ENCODE peak calls at places on chromosomes 13 and 19, in seven cellular contexts. B is IMR-90, R is H1, I is mesenchymal stem cell, W is mesendoderm, K is H9, Z is trophoblast cell. Q is an unnamed sample.

GRCh38 chr19:14979498-14980255 is at the start of gene SLC1A6:
- DNase-seq in B (no peak), R (no peak), I (no peak), W (peak), K (peak), Z (peak), Q (peak)

GRCh38 chr13:30569901-30570576 is 47.7 kb upstream of the USPL1 start:
- DNase-seq in B (peak), R (peak), I (peak), W (peak), K (peak), Z (peak), Q (no peak)

GRCh38 chr19:45953676-45954075 is 20.0 kb downstream of the NOVA2 start:
- DNase-seq in B (no peak), R (no peak), I (no peak), W (no peak), K (no peak), Z (peak), Q (no peak)

GRCh38 chr13:33524086-33524485 is 238.5 kb upstream of the STARD13 start:
- DNase-seq in B (peak), R (no peak), I (peak), W (no peak), K (no peak), Z (no peak), Q (no peak)

GRCh38 chr19:21604351-21604926 is 99.0 kb downstream of the ZNF429 start:
- DNase-seq in B (peak), R (no peak), I (peak), W (peak), K (no peak), Z (peak), Q (no peak)

GRCh38 chr19:40560092-40560507 is 16.6 kb upstream of the SHKBP1 start:
- DNase-seq in B (no peak), R (no peak), I (no peak), W (no peak), K (no peak), Z (peak), Q (no peak)

GRCh38 chr13:60509601-60510386 is 112.8 kb downstream of the TDRD3 start:
- DNase-seq in B (peak), R (no peak), I (no peak), W (no peak), K (no peak), Z (peak), Q (no peak)

GRCh38 chr13:110269509-110270185 is 37.3 kb downstream of the COL4A1 start:
- DNase-seq in B (no peak), R (no peak), I (no peak), W (no peak), K (no peak), Z (no peak), Q (no peak)

GRCh38 chr19:45866400-45867176 is 2.5 kb downstream of the FOXA3 start:
- DNase-seq in B (no peak), R (no peak), I (no peak), W (no peak), K (no peak), Z (no peak), Q (no peak)

GRCh38 chr19:33260628-33261418 is 35.2 kb upstream of the SLC7A10 start:
- DNase-seq in B (no peak), R (no peak), I (no peak), W (no peak), K (no peak), Z (no peak), Q (no peak)

GRCh38 chr13:113637262-113638160 is 20.5 kb downstream of the ATP4B start:
- DNase-seq in B (no peak), R (no peak), I (no peak), W (no peak), K (no peak), Z (no peak), Q (no peak)

GRCh38 chr19:12872941-12873890 is 8.0 kb downstream of the DNASE2 start:
- DNase-seq in B (peak), R (no peak), I (peak), W (peak), K (peak), Z (peak), Q (no peak)

GRCh38 chr13:90880790-90881189 is 466.7 kb upstream of the MIR17HG start:
- DNase-seq in B (no peak), R (no peak), I (no peak), W (no peak), K (no peak), Z (no peak), Q (no peak)

GRCh38 chr19:29858000-29858596 is 46.3 kb downstream of the CCNE1 start:
- DNase-seq in B (no peak), R (no peak), I (no peak), W (peak), K (peak), Z (peak), Q (no peak)

GRCh38 chr19:46791944-46792343 is 3.5 kb upstream of the SLC1A5 start:
- DNase-seq in B (no peak), R (no peak), I (peak), W (peak), K (no peak), Z (peak), Q (no peak)

GRCh38 chr13:68940049-68940448 is 1167.6 kb upstream of the ATXN8OS start:
- DNase-seq in B (no peak), R (no peak), I (no peak), W (peak), K (no peak), Z (no peak), Q (no peak)

GRCh38 chr13:54175470-54175869 is 1146.9 kb downstream of the OLFM4 start:
- DNase-seq in B (no peak), R (no peak), I (no peak), W (peak), K (no peak), Z (no peak), Q (no peak)

GRCh38 chr13:94128430-94128829 is 351.1 kb downstream of the DCT start:
- DNase-seq in B (no peak), R (no peak), I (peak), W (peak), K (no peak), Z (no peak), Q (no peak)

GRCh38 chr13:110121312-110122083 is 185.5 kb downstream of the COL4A1 start:
- DNase-seq in B (no peak), R (no peak), I (no peak), W (no peak), K (no peak), Z (no peak), Q (no peak)

GRCh38 chr13:113804703-113805430 is 45.8 kb downstream of the TMEM255B start:
- DNase-seq in B (no peak), R (no peak), I (no peak), W (no peak), K (no peak), Z (no peak), Q (no peak)

GRCh38 chr13:113125506-113126264 is 3.1 kb downstream of the F10 start:
- DNase-seq in B (no peak), R (no peak), I (no peak), W (no peak), K (no peak), Z (no peak), Q (no peak)

GRCh38 chr19:10517760-10518443 is 655 bp upstream of the S1PR5 start:
- DNase-seq in B (peak), R (no peak), I (peak), W (peak), K (peak), Z (peak), Q (no peak)

GRCh38 chr13:75771818-75772217 is 135.7 kb downstream of the LMO7 start:
- DNase-seq in B (peak), R (no peak), I (peak), W (no peak), K (no peak), Z (peak), Q (no peak)

GRCh38 chr13:114073881-114074551 is 58.4 kb downstream of the RASA3 start:
- DNase-seq in B (no peak), R (no peak), I (no peak), W (no peak), K (no peak), Z (no peak), Q (no peak)

GRCh38 chr13:23672616-23673015 is 102.4 kb downstream of the TNFRSF19 start:
- DNase-seq in B (peak), R (no peak), I (no peak), W (no peak), K (no peak), Z (no peak), Q (no peak)

GRCh38 chr13:108342369-108343289 is 73.1 kb downstream of the TNFSF13B start:
- DNase-seq in B (peak), R (no peak), I (peak), W (peak), K (no peak), Z (peak), Q (peak)

GRCh38 chr13:113179374-113180230 is 21.2 kb downstream of the PROZ start:
- DNase-seq in B (peak), R (no peak), I (peak), W (peak), K (no peak), Z (no peak), Q (peak)

GRCh38 chr13:44694842-44695241 is 118.7 kb upstream of the TSC22D1 start:
- DNase-seq in B (no peak), R (no peak), I (no peak), W (no peak), K (no peak), Z (no peak), Q (no peak)

GRCh38 chr19:39413903-39414608 is 1.6 kb downstream of the PLEKHG2 start:
- DNase-seq in B (peak), R (no peak), I (peak), W (peak), K (no peak), Z (no peak), Q (no peak)

GRCh38 chr19:28694812-28695211 is 518.1 kb downstream of the UQCRFS1 start:
- DNase-seq in B (no peak), R (no peak), I (no peak), W (peak), K (no peak), Z (peak), Q (no peak)

GRCh38 chr13:109101550-109102144 is 472.2 kb downstream of the MYO16 start:
- DNase-seq in B (no peak), R (no peak), I (no peak), W (no peak), K (no peak), Z (no peak), Q (no peak)

GRCh38 chr19:50724522-50725217 is 1.5 kb downstream of the CLEC11A start:
- DNase-seq in B (peak), R (peak), I (peak), W (peak), K (peak), Z (peak), Q (peak)

GRCh38 chr19:43311706-43312105 is 41.8 kb upstream of the CD177 start:
- DNase-seq in B (no peak), R (no peak), I (no peak), W (no peak), K (no peak), Z (peak), Q (no peak)

GRCh38 chr19:1411255-1412191 is 4.1 kb downstream of the DAZAP1 start:
- DNase-seq in B (peak), R (no peak), I (no peak), W (no peak), K (no peak), Z (peak), Q (no peak)

GRCh38 chr13:113906566-113906965 is 42.7 kb upstream of the GAS6 start:
- DNase-seq in B (no peak), R (no peak), I (no peak), W (no peak), K (no peak), Z (no peak), Q (no peak)

GRCh38 chr19:45130888-45131615 is 29.7 kb downstream of the NKPD1 start:
- DNase-seq in B (peak), R (no peak), I (peak), W (no peak), K (no peak), Z (peak), Q (no peak)

GRCh38 chr13:42055500-42056085 is 7.1 kb downstream of the DGKH start:
- DNase-seq in B (no peak), R (no peak), I (no peak), W (no peak), K (no peak), Z (no peak), Q (no peak)
- H3K23ac ChIP-seq in B (no peak), R (no peak), I (no peak), W (no peak), K (no peak), Z (no peak), Q (no peak)

DNA sequence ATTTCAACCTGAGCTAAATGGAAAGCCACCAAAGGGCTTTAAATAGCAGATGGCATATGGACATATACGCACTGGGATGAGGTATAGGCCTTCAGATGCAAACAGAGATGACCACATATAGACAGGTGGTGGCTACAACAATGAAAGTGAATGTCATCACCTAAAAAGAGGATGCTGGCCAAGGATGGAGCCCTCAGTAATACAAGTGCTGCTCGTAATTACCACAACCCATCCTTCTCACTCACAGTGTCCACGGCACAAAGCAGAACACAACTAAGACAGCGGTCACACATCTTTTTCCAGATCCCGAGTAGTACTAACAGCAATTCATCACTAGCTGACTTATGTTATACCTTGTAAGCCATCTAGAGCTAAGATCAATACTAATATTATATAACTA is 18.2 kb upstream of the DOCK9 start:
- DNase-seq in B (no peak), R (no peak), I (no peak), W (no peak), K (no peak), Z (no peak), Q (no peak)
- H3K4me2 ChIP-seq in B (no peak), R (no peak), I (no peak), W (no peak), K (no peak), Z (no peak), Q (no peak)

GRCh38 chr19:4517451-4518057 is 732 bp downstream of the PLIN4 start:
- DNase-seq in B (no peak), R (no peak), I (no peak), W (no peak), K (no peak), Z (no peak), Q (no peak)

GRCh38 chr19:4519172-4519496 is 848 bp upstream of the PLIN4 start:
- DNase-seq in B (no peak), R (no peak), I (no peak), W (no peak), K (no peak), Z (no peak), Q (no peak)

GRCh38 chr19:4516939-4517300 is 1.4 kb downstream of the PLIN4 start:
- DNase-seq in B (no peak), R (no peak), I (no peak), W (no peak), K (no peak), Z (no peak), Q (no peak)

GRCh38 chr19:4519521-4520277 is 1.4 kb upstream of the PLIN4 start:
- DNase-seq in B (no peak), R (no peak), I (peak), W (no peak), K (no peak), Z (no peak), Q (no peak)

DNA sequence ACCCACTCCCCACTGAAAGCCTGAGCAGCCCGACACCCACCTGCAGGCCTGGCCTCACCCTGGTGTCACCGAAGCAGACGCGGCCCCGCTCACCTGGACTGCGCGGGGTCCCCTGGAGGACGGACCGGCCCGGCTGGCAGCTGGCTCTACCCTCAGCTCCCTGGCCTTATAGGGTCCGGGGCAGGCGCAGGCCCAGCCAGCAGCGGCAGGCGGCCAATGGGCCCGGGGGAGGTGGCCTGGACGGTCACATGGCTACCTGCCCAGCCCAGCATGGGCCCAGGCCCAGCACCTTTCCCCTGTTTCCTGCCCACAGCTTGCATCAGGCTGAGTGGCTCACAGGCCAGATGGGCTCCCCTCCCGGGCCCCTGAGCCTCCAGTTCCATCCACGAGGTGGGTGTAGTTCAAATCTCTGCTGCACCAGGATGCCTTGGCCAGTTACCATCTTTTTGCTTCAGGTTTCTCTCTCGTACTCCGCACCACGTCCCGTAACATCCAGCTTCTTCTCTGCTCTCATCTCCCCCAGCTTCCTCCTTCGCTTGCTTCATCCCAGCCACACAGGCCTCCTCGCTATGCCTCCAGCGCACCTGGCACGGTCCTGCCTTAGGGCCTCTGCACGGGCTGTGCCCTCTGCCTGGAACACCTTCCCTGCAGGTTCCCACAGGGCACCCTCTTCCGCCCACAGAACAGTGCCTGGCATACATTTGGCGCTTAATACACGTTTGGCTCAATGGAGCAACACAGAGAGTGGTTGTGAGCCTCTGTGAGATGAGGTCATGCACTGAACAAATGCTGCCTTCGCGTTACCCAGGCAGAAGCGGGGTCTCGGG is at the start of gene PLIN4:
- DNase-seq in B (peak), R (no peak), I (no peak), W (no peak), K (peak), Z (no peak), Q (no peak)
- H3K23ac ChIP-seq in B (no peak), R (no peak), I (no peak), W (no peak), K (no peak), Z (no peak), Q (no peak)

DNA sequence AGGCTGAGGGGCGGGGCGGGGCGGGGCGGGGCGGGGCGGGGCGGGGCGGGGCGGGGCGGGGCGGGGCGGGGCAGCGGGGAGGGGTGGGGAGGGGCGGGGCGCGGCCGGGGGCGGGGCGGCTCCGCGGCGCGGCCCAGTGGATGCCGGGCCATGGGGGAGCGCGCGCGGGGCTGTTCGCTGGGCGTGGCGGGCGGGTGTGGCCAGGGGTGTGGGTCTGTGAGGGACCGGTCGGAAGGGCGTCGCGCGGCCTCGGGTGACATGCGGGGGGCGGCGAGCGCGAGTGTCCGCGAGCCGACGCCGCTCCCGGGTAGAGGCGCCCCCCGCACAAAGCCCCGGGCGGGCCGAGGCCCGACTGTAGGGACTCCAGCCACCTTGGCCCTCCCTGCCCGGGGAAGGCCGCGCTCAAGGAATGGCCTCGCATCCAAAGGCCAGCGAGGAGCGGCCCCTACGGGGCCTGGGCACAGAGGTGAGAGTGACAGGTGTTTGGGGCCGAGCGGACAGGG is at the start of gene ZFP28:
- DNase-seq in B (no peak), R (no peak), I (no peak), W (peak), K (peak), Z (no peak), Q (no peak)
- H3K4me2 ChIP-seq in B (peak), R (peak), I (peak), W (peak), K (peak), Z (peak), Q (peak)

GRCh38 chr13:106426909-106427308 is 108.6 kb downstream of the EFNB2 start:
- DNase-seq in B (no peak), R (no peak), I (no peak), W (no peak), K (no peak), Z (no peak), Q (no peak)

GRCh38 chr13:106418556-106418955 is 116.9 kb downstream of the EFNB2 start:
- DNase-seq in B (peak), R (no peak), I (no peak), W (no peak), K (no peak), Z (no peak), Q (no peak)

GRCh38 chr13:106417467-106418110 is 117.9 kb downstream of the EFNB2 start:
- DNase-seq in B (no peak), R (no peak), I (no peak), W (no peak), K (peak), Z (peak), Q (no peak)

GRCh38 chr13:106424805-106425204 is 110.7 kb downstream of the EFNB2 start:
- DNase-seq in B (peak), R (no peak), I (no peak), W (no peak), K (no peak), Z (peak), Q (no peak)

DNA sequence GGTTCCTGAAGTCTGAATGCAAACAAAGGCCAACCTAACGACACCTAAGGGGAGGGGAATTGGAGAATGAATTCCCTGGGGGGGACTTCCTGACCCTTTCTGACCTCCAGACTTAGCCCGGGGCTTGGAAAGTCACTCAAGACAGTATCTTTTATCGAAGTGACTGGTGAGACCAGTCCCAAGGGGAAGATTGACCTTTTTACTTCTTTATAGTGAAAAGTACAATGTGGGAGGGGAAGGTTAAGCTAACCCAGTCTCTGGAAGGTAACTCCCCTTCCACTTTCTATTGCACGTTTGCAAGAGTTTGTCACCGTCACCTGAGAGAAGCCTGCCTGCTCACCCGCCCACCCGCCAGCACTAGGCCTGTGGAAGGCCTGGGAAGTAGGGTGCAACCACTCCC is 111.9 kb downstream of the EFNB2 start:
- DNase-seq in B (no peak), R (no peak), I (no peak), W (peak), K (no peak), Z (peak), Q (peak)
- H3K23ac ChIP-seq in B (no peak), R (no peak), I (no peak), W (no peak), K (no peak), Z (no peak), Q (no peak)